ENCODE peak calls at places on chromosomes 11 and 22, in four cellular contexts. One of them, this sample, is unnamed.

GRCh38 chr11:33630936-33631748 is 69.5 kb downstream of the C11orf91 start:
- DNase-seq in thoracic aorta: no peak
- DNase-seq in tibial artery: no peak
- DNase-seq in RWPE2: no peak
- DNase-seq in this sample: no peak

GRCh38 chr11:68213135-68213515 is at the start of gene KMT5B:
- DNase-seq in RWPE2: no peak
- DNase-seq in tibial artery: no peak
- DNase-seq in thoracic aorta: no peak
- DNase-seq in this sample: no peak

GRCh38 chr11:6006395-6006794 is 351 bp downstream of the OR56A4 start:
- DNase-seq in RWPE2: no peak
- DNase-seq in thoracic aorta: no peak
- DNase-seq in tibial artery: no peak
- DNase-seq in this sample: no peak

GRCh38 chr11:102534261-102534872 is 3.8 kb upstream of the MMP7 start:
- DNase-seq in RWPE2: no peak
- DNase-seq in thoracic aorta: no peak
- DNase-seq in tibial artery: no peak
- DNase-seq in this sample: no peak

GRCh38 chr11:95228081-95228859 is 2.7 kb downstream of the SESN3 start:
- DNase-seq in thoracic aorta: no peak
- DNase-seq in RWPE2: no peak
- DNase-seq in tibial artery: no peak
- DNase-seq in this sample: no peak

GRCh38 chr11:130897262-130898182 is 18.8 kb downstream of the SNX19 start:
- DNase-seq in thoracic aorta: peak; percentile 92
- DNase-seq in tibial artery: peak; percentile 83
- DNase-seq in RWPE2: peak; percentile 88
- DNase-seq in this sample: no peak

GRCh38 chr11:19595840-19596751 is 116.5 kb upstream of the NAV2 start:
- DNase-seq in tibial artery: peak; percentile 81
- DNase-seq in RWPE2: no peak
- DNase-seq in thoracic aorta: peak; percentile 61
- DNase-seq in this sample: peak; percentile 26

GRCh38 chr22:37503850-37504249 is 15.4 kb downstream of the CARD10 start:
- DNase-seq in thoracic aorta: no peak
- DNase-seq in RWPE2: no peak
- DNase-seq in tibial artery: peak; percentile 37
- DNase-seq in this sample: no peak

GRCh38 chr11:35814026-35814425 is 129.8 kb upstream of the LDLRAD3 start:
- DNase-seq in tibial artery: no peak
- DNase-seq in thoracic aorta: no peak
- DNase-seq in RWPE2: no peak
- DNase-seq in this sample: no peak

GRCh38 chr22:35541254-35541748 is 670 bp downstream of the RASD2 start:
- DNase-seq in RWPE2: no peak
- DNase-seq in thoracic aorta: no peak
- DNase-seq in tibial artery: no peak
- DNase-seq in this sample: no peak

GRCh38 chr22:48574776-48575566 is 1252.7 kb downstream of the BRD1 start:
- DNase-seq in tibial artery: no peak
- DNase-seq in thoracic aorta: no peak
- DNase-seq in RWPE2: no peak
- DNase-seq in this sample: no peak

GRCh38 chr11:85132839-85133238 is 494.3 kb downstream of the DLG2 start:
- DNase-seq in thoracic aorta: no peak
- DNase-seq in RWPE2: no peak
- DNase-seq in tibial artery: no peak
- DNase-seq in this sample: no peak

GRCh38 chr11:125873881-125874555 is 13.4 kb upstream of the HYLS1 start:
- DNase-seq in tibial artery: no peak
- DNase-seq in RWPE2: no peak
- DNase-seq in thoracic aorta: no peak
- DNase-seq in this sample: no peak

GRCh38 chr22:38879961-38880360 is 7.9 kb upstream of the CBX6 start:
- DNase-seq in RWPE2: no peak
- DNase-seq in tibial artery: no peak
- DNase-seq in thoracic aorta: no peak
- DNase-seq in this sample: peak; percentile 59

GRCh38 chr11:118151421-118151820 is 1.2 kb downstream of the SCN4B start:
- DNase-seq in thoracic aorta: no peak
- DNase-seq in RWPE2: no peak
- DNase-seq in tibial artery: no peak
- DNase-seq in this sample: no peak

GRCh38 chr11:86799680-86800075 is 664 bp upstream of the PRSS23 start:
- DNase-seq in tibial artery: no peak
- DNase-seq in RWPE2: no peak
- DNase-seq in thoracic aorta: no peak
- DNase-seq in this sample: no peak

GRCh38 chr11:9895016-9895415 is 231.1 kb downstream of the SWAP70 start:
- DNase-seq in RWPE2: no peak
- DNase-seq in thoracic aorta: no peak
- DNase-seq in tibial artery: no peak
- DNase-seq in this sample: no peak

GRCh38 chr11:11659567-11660341 is 37.9 kb upstream of the GALNT18 start:
- DNase-seq in thoracic aorta: no peak
- DNase-seq in RWPE2: no peak
- DNase-seq in tibial artery: no peak
- DNase-seq in this sample: no peak

GRCh38 chr11:86737752-86738151 is 62.6 kb upstream of the PRSS23 start:
- DNase-seq in thoracic aorta: no peak
- DNase-seq in RWPE2: no peak
- DNase-seq in tibial artery: no peak
- DNase-seq in this sample: peak; percentile 50

GRCh38 chr11:118979434-118979833 is 7.9 kb downstream of the FOXR1 start:
- DNase-seq in RWPE2: no peak
- DNase-seq in thoracic aorta: no peak
- DNase-seq in tibial artery: no peak
- DNase-seq in this sample: no peak

GRCh38 chr22:22213231-22213630 is 31.4 kb upstream of the VPREB1 start:
- DNase-seq in RWPE2: no peak
- DNase-seq in tibial artery: no peak
- DNase-seq in thoracic aorta: no peak
- DNase-seq in this sample: no peak

GRCh38 chr22:29580200-29580810 is 608 bp downstream of the NIPSNAP1 start:
- DNase-seq in tibial artery: no peak
- DNase-seq in thoracic aorta: no peak
- DNase-seq in RWPE2: no peak
- DNase-seq in this sample: no peak

GRCh38 chr22:42743501-42743991 is 22.9 kb upstream of the A4GALT start:
- DNase-seq in tibial artery: peak; percentile 89
- DNase-seq in thoracic aorta: peak; percentile 65
- DNase-seq in RWPE2: no peak
- DNase-seq in this sample: peak; percentile 86

GRCh38 chr22:45672564-45673481 is 1.2 kb downstream of the ATXN10 start:
- DNase-seq in RWPE2: no peak
- DNase-seq in tibial artery: no peak
- DNase-seq in thoracic aorta: no peak
- DNase-seq in this sample: no peak

GRCh38 chr22:29842740-29843139 is 4.7 kb upstream of the ASCC2 start:
- DNase-seq in tibial artery: peak; percentile 54
- DNase-seq in RWPE2: no peak
- DNase-seq in thoracic aorta: no peak
- DNase-seq in this sample: no peak

GRCh38 chr11:95245038-95245437 is 14.0 kb upstream of the SESN3 start:
- DNase-seq in tibial artery: no peak
- DNase-seq in thoracic aorta: no peak
- DNase-seq in RWPE2: peak; percentile 68
- DNase-seq in this sample: no peak

GRCh38 chr11:45614196-45614828 is 51.1 kb downstream of the CHST1 start:
- DNase-seq in tibial artery: no peak
- DNase-seq in thoracic aorta: no peak
- DNase-seq in RWPE2: no peak
- DNase-seq in this sample: no peak

GRCh38 chr11:82796970-82797594 is 63.4 kb upstream of the FAM181B start:
- DNase-seq in tibial artery: peak; percentile 45
- DNase-seq in thoracic aorta: no peak
- DNase-seq in RWPE2: no peak
- DNase-seq in this sample: no peak

GRCh38 chr22:17638432-17639237 is at the start of gene BCL2L13:
- DNase-seq in RWPE2: peak; percentile 93
- DNase-seq in tibial artery: peak; percentile 89
- DNase-seq in thoracic aorta: peak; percentile 62
- DNase-seq in this sample: peak; percentile 98

GRCh38 chr22:37244114-37244921 is at the start of gene RAC2:
- DNase-seq in tibial artery: peak; percentile 56
- DNase-seq in thoracic aorta: no peak
- DNase-seq in RWPE2: peak; percentile 89
- DNase-seq in this sample: peak; percentile 93

GRCh38 chr11:128804481-128804880 is 62.6 kb downstream of the KCNJ1 start:
- DNase-seq in RWPE2: no peak
- DNase-seq in tibial artery: no peak
- DNase-seq in thoracic aorta: no peak
- DNase-seq in this sample: no peak

GRCh38 chr11:85867751-85868150 is 12.6 kb downstream of the CCDC83 start:
- DNase-seq in thoracic aorta: no peak
- DNase-seq in RWPE2: no peak
- DNase-seq in tibial artery: no peak
- DNase-seq in this sample: no peak

GRCh38 chr11:61700221-61700620 is 20.0 kb downstream of the DAGLA start:
- DNase-seq in tibial artery: no peak
- DNase-seq in RWPE2: peak; percentile 87
- DNase-seq in thoracic aorta: no peak
- DNase-seq in this sample: no peak

GRCh38 chr11:135033545-135033944 is 621.5 kb upstream of the B3GAT1 start:
- DNase-seq in RWPE2: no peak
- DNase-seq in thoracic aorta: no peak
- DNase-seq in tibial artery: no peak
- DNase-seq in this sample: no peak

GRCh38 chr11:70498976-70499801 is 100.9 kb downstream of the CTTN start:
- DNase-seq in tibial artery: no peak
- DNase-seq in RWPE2: peak; percentile 42
- DNase-seq in thoracic aorta: no peak
- DNase-seq in this sample: no peak

GRCh38 chr11:79201637-79202347 is 239.0 kb downstream of the TENM4 start:
- DNase-seq in tibial artery: no peak
- DNase-seq in thoracic aorta: no peak
- DNase-seq in RWPE2: no peak
- DNase-seq in this sample: no peak

GRCh38 chr11:96227244-96227643 is 115.8 kb downstream of the MAML2 start:
- DNase-seq in thoracic aorta: no peak
- DNase-seq in RWPE2: no peak
- DNase-seq in tibial artery: no peak
- DNase-seq in this sample: no peak

GRCh38 chr11:64844330-64845124 is at the start of gene CDC42BPG:
- DNase-seq in thoracic aorta: no peak
- DNase-seq in RWPE2: peak; percentile 92
- DNase-seq in tibial artery: peak; percentile 53
- DNase-seq in this sample: no peak
- H3K4me3 ChIP-seq in thoracic aorta: peak within 1 kb of the TSS; percentile 70
- H3K4me3 ChIP-seq in RWPE2: peak within 1 kb of the TSS; percentile 47
- H3K4me3 ChIP-seq in tibial artery: peak within 1 kb of the TSS; percentile 31
- H3K4me3 ChIP-seq in this sample: peak within 1 kb of the TSS; percentile 12

DNA sequence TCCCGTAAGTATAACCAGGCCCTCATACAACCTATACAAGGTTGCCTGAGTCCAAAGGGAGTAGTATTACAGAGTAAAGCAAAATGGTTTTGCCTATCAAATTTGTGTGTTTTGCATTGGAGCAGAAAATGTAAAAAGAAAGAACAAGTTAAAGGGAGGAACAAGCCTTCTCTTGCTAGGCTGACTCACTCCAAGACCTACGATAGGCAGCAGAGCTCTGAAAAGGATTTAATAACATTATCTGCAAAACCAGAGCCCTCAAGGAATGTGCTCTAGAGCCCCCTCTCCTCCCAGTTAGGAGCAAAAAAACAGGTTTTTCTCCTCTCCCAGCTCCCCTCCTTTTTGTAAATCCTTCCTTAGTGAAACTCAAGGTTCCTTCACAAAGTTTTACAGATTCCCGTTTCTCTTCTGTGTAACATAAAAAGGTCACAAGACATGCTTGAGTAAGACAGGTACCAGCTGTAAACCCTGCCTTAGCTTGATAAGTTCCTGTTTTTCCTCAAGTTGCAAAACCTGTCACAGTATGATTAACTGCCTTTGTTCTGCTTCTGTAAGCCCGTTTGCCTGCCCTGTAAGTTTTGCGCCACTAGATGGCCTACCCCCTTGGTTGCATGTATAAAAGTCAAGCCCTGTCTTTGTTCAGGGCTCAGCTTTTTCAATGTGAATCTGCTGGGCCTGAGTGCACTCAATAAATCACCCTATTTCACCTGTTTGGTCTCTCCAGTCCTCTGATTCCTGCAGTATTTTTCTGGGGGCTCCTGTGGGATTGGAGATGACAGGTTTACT is 498.2 kb downstream of the KCNA4 start:
- DNase-seq in tibial artery: no peak
- DNase-seq in thoracic aorta: no peak
- DNase-seq in RWPE2: no peak
- DNase-seq in this sample: no peak
- TF ChIP-seq CTCF in tibial artery: no peak
- TF ChIP-seq CTCF in thoracic aorta: no peak
- TF ChIP-seq CTCF in RWPE2: peak; percentile 11
- TF ChIP-seq CTCF in this sample: no peak

GRCh38 chr11:116192509-116193206 is 580.1 kb downstream of the BUD13 start:
- DNase-seq in thoracic aorta: no peak
- DNase-seq in tibial artery: no peak
- DNase-seq in RWPE2: no peak
- DNase-seq in this sample: no peak
- H3K4me3 ChIP-seq in thoracic aorta: peak overlapping the region; percentile 74
- H3K4me3 ChIP-seq in tibial artery: peak overlapping the region; percentile 45
- H3K4me3 ChIP-seq in RWPE2: no peak overlapping the region
- H3K4me3 ChIP-seq in this sample: no peak overlapping the region

GRCh38 chr22:24133187-24133965 is 47.9 kb upstream of the SUSD2 start:
- DNase-seq in RWPE2: no peak
- DNase-seq in tibial artery: no peak
- DNase-seq in thoracic aorta: no peak
- DNase-seq in this sample: no peak
- TF ChIP-seq CTCF in RWPE2: no peak
- TF ChIP-seq CTCF in tibial artery: peak; percentile 56
- TF ChIP-seq CTCF in thoracic aorta: peak; percentile 24
- TF ChIP-seq CTCF in this sample: no peak

This sample was measured in lower leg skin.